ENCODE peak calls at places on chromosomes 6 and 20, in five cellular contexts. B is fibroblast of lung; L is A549; W is HepG2; K is CD8-positive, alpha-beta T cell. T is an unnamed sample.
A peak's percentile ranks its signal among the peaks of the same experiment; 100 is the strongest.

GRCh38 chr6:162149786-162150185 is 577.8 kb downstream of the PRKN start:
- DNase-seq in L (no peak), B (no peak), K (no peak), W (no peak), T (no peak)

GRCh38 chr6:163651910-163652309 is 237.4 kb downstream of the QKI start:
- DNase-seq in K (no peak), L (no peak), W (no peak), B (peak; percentile 13), T (no peak)

GRCh38 chr6:10300071-10300470 is 114.8 kb downstream of the TFAP2A start:
- DNase-seq in B (peak; percentile 43), W (no peak), L (peak; percentile 12), K (no peak), T (peak; percentile 61)

GRCh38 chr6:35724059-35724458 is 12.8 kb upstream of the ARMC12 start:
- DNase-seq in K (no peak), W (no peak), B (no peak), L (no peak), T (no peak)

GRCh38 chr6:26329763-26330511 is 35.1 kb upstream of the BTN3A2 start:
- DNase-seq in L (peak; percentile 78), K (peak; percentile 35), B (peak; percentile 54), W (peak; percentile 68), T (peak; percentile 59)

GRCh38 chr6:122673345-122673961 is 63.2 kb downstream of the PKIB start:
- DNase-seq in L (no peak), W (no peak), K (no peak), B (peak; percentile 69), T (peak; percentile 77)

GRCh38 chr20:44941292-44941691 is 18.9 kb downstream of the TOMM34 start:
- DNase-seq in K (no peak), B (no peak), W (no peak), L (no peak), T (no peak)

GRCh38 chr6:31180500-31180899 is 10.0 kb upstream of the POU5F1 start:
- DNase-seq in B (peak; percentile 71), W (no peak), K (peak; percentile 34), L (no peak), T (no peak)

GRCh38 chr6:91715171-91715805 is 1128.4 kb upstream of the MAP3K7 start:
- DNase-seq in L (no peak), W (no peak), B (no peak), K (no peak), T (no peak)

GRCh38 chr6:14640631-14641030 is 523.1 kb downstream of the CD83 start:
- DNase-seq in W (no peak), B (no peak), L (no peak), K (no peak), T (no peak)

GRCh38 chr6:14639983-14640599 is 522.5 kb downstream of the CD83 start:
- DNase-seq in W (no peak), L (no peak), B (no peak), K (no peak), T (no peak)

GRCh38 chr6:14641401-14641800 is 523.8 kb downstream of the CD83 start:
- DNase-seq in W (no peak), B (no peak), L (no peak), K (no peak), T (no peak)

GRCh38 chr6:14638562-14638931 is 521.0 kb downstream of the CD83 start:
- DNase-seq in K (no peak), L (no peak), W (no peak), B (no peak), T (no peak)

GRCh38 chr6:14638932-14639875 is 521.6 kb downstream of the CD83 start:
- DNase-seq in K (no peak), B (peak; percentile 57), W (no peak), L (no peak), T (peak; percentile 27)
- TF ChIP-seq CTCF in K (no peak), B (peak; percentile 13), W (no peak), L (no peak), T (no peak)

DNA sequence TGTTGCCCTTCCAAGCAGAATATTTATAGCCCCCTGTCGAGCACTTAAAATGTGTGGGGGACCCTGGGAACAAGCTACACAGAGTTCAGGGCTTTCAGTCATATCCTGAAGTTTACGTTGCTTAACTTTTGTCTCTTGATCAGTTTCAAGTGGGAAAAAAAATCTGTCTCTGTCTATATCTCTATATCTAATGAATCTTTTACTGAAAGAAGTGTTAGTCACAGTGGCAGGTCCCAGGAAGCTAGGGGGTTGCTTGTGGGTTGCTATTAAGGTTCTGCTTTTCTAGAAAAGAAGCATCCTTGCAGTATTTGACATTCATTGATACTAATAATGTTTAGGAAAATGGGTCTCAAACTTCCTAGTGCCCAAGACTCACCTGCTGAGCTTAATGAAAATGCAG is 76.7 kb upstream of the CLDN20 start:
- DNase-seq in W (no peak), K (no peak), L (no peak), B (peak; percentile 32), T (no peak)
- H3K4me1 ChIP-seq in W (peaks cover 19% of the 10 kb centered on the region), K (no peaks in the 10 kb centered on the region), L (peaks cover 25% of the 10 kb centered on the region), B (peaks cover 20% of the 10 kb centered on the region), T (peaks cover 9% of the 10 kb centered on the region)

GRCh38 chr6:136039185-136039584 is 187.7 kb downstream of the PDE7B start:
- DNase-seq in W (no peak), L (no peak), B (no peak), K (no peak), T (no peak)

GRCh38 chr6:136038531-136038930 is 187.0 kb downstream of the PDE7B start:
- DNase-seq in K (no peak), B (no peak), W (no peak), L (no peak), T (no peak)

GRCh38 chr6:136037246-136037884 is 185.9 kb downstream of the PDE7B start:
- DNase-seq in L (no peak), B (no peak), K (no peak), W (no peak), T (peak; percentile 47)

GRCh38 chr6:136036601-136037000 is 185.1 kb downstream of the PDE7B start:
- DNase-seq in L (no peak), W (no peak), K (no peak), B (peak; percentile 31), T (no peak)

DNA sequence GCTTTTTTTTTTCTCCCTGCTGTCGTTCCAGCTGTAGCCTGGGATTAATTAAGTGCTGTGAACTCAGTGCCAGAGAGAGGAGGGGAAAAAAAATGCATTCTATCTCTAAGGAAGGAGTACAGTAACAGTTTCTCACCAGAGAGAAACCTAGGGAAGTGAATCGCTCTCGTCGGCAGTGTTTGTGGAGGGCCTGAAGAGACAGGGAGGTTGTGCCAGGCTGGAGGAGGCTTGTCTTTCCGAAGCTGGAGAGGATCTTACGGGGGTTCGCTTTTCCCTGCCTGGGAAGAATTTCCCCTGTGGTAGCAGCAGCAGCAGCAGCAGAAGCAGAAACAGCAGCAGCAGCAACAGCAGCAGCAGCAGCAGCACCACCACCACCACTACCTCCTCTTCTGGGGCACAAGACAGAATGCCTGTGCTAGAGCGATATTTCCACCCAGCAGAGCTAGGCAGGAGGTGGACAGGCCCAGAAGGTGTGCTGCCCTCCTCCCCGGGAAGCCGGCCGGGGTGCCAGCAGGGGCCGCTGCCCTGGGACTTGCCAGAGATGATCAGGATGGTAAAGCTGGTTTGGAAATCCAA is 186.5 kb downstream of the PDE7B start:
- DNase-seq in W (no peak), K (no peak), B (peak; percentile 65), L (no peak), T (no peak)
- TF ChIP-seq CTCF in W (peak; percentile 18), K (no peak), B (peak; percentile 48), L (no peak), T (peak; percentile 26)

DNA sequence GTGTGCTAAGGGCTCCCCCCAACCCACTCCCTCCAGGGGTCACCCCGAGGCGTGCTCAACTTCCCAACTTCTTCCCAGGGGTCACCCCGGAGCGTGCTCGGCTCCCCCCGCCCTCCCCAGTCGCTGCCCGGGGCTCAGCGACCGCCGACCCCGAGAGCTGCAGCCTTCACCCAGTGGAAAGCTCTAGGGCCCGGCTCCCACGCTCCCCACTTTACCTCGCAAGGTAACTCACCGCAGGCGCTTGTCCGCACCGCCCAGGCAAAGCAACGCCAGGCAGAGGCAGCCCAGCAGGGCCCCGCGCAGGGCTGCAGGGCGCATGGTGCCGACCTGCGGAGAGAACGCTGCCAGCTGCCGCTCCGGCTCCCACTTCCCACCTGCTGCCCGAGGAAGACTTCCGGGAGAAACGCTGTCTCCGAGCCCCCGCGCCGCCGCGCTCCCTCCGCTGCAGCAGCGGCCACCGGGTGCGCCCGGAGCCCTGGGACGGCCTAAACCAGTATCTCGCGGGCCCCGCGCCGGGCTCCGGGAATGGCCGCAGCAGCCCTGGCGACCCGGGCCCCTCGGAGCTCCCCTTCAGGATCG is 396 bp downstream of the RNASET2 start:
- DNase-seq in W (no peak), L (no peak), B (peak; percentile 43), K (no peak), T (peak; percentile 54)
- H3K4me1 ChIP-seq in W (peaks cover 78% of the 10 kb centered on the region), L (no peaks in the 10 kb centered on the region), B (no peaks in the 10 kb centered on the region), K (peaks cover 73% of the 10 kb centered on the region), T (no peaks in the 10 kb centered on the region)

DNA sequence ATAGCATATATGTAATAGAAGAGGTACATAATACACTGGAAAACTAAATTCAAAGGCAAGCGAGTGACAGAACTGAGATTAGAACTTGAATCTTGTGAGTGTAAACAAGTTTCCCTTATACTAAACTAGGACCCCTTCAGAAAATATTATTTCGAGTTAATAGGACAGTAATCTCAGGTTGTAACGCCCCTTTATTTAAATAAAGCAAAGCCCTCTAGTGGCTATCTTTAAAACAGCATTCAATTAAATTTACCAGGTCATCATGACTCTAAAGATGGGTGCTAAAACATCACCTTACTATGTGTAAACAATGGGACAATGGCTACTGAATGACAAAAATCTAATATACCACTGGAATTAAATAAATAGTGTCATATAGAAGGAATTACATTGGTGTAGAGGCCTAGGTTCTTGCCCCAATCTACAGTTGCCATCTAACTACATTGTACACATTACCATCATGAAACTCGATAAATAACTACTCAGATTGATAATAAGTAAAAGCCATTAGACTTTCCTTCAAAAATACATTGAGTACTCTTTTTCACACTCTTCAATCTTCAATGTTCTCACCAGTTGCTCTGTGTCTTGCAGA is 255.4 kb upstream of the IRAK1BP1 start:
- DNase-seq in B (no peak), K (no peak), W (peak; percentile 1), L (peak; percentile 47), T (no peak)
- TF ChIP-seq CTCF in B (peak; percentile 37), K (peak; percentile 23), W (no peak), L (peak; percentile 33), T (peak; percentile 63)

DNA sequence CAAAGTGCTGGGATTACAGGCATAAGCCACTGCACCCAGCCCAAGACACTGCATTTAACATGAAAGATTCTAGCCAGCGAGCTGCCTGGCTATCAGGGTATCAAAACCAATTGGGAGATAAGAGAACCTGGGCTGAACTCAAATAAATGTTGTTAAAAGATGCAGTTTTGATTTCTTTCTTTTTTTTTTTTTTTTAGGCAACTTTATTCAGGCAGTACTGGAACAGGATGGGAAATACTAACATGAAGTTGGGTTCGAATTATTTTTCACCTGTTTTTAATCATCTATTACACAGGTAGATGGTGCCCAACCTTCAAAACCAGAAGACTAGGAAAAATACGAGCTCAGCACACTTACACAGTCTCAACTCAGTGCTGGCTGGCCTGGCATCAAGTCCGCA is 63.7 kb downstream of the TRERF1 start:
- DNase-seq in L (no peak), W (no peak), K (no peak), B (no peak), T (no peak)
- H3K4me1 ChIP-seq in L (no peaks in the 10 kb centered on the region), W (peaks cover under 1% of the 10 kb centered on the region), K (peaks cover 85% of the 10 kb centered on the region), B (no peaks in the 10 kb centered on the region), T (no peaks in the 10 kb centered on the region)

GRCh38 chr6:170265655-170266054 is 25.2 kb downstream of the DLL1 start:
- DNase-seq in K (no peak), B (no peak), L (no peak), W (peak; percentile 24), T (no peak)
- TF ChIP-seq CTCF in K (no peak), B (no peak), L (no peak), W (peak; percentile 55), T (no peak)